ENCODE peak calls at places on chromosome 13, in five cellular contexts. K is BE2C, U is sigmoid colon, O is psoas muscle, C is lower lobe of right lung. W is an unnamed sample. For H3K4me1 and H3K36me3, the result is how much of the 10 kb centered on the place peaks cover.

GRCh38 chr13:112990783-112991182 is 21.8 kb downstream of the MCF2L start:
- DNase-seq in K (no peak), U (no peak), O (no peak), C (no peak), W (no peak)

GRCh38 chr13:46643165-46643777 is 90.3 kb downstream of the LRCH1 start:
- DNase-seq in K (no peak), U (no peak), O (no peak), C (no peak), W (no peak)

GRCh38 chr13:85386424-85386823 is 412.8 kb downstream of the SLITRK6 start:
- DNase-seq in K (peak), U (no peak), O (no peak), C (no peak), W (no peak)

GRCh38 chr13:99414048-99414995 is 87.0 kb upstream of the TM9SF2 start:
- DNase-seq in K (no peak), U (no peak), O (peak), C (no peak), W (no peak)

GRCh38 chr13:60111726-60112125 is 52.0 kb downstream of the DIAPH3 start:
- DNase-seq in K (no peak), U (no peak), O (no peak), C (no peak), W (no peak)

GRCh38 chr13:112905990-112906641 is 62.9 kb upstream of the MCF2L start:
- DNase-seq in K (no peak), U (no peak), O (no peak), C (peak), W (no peak)

GRCh38 chr13:101325423-101325822 is 90.9 kb downstream of the NALCN start:
- DNase-seq in K (no peak), U (no peak), O (no peak), C (no peak), W (no peak)

GRCh38 chr13:112792511-112792910 is 102.7 kb downstream of the ATP11A start:
- DNase-seq in K (no peak), U (no peak), O (no peak), C (no peak), W (no peak)

GRCh38 chr13:85650613-85651012 is 148.6 kb downstream of the SLITRK6 start:
- DNase-seq in K (no peak), U (no peak), O (no peak), C (no peak), W (no peak)

GRCh38 chr13:32555613-32556012 is 17.0 kb upstream of the N4BP2L2 start:
- DNase-seq in K (no peak), U (no peak), O (no peak), C (no peak), W (no peak)

GRCh38 chr13:75803982-75804381 is 167.9 kb downstream of the LMO7 start:
- DNase-seq in K (no peak), U (no peak), O (no peak), C (no peak), W (no peak)

GRCh38 chr13:105177265-105177900 is 1358.1 kb downstream of the EFNB2 start:
- DNase-seq in K (no peak), U (no peak), O (no peak), C (no peak), W (no peak)
- H3K4me1 ChIP-seq in K (under half), U (under half), O (under half), C (under half), W (under half)

DNA sequence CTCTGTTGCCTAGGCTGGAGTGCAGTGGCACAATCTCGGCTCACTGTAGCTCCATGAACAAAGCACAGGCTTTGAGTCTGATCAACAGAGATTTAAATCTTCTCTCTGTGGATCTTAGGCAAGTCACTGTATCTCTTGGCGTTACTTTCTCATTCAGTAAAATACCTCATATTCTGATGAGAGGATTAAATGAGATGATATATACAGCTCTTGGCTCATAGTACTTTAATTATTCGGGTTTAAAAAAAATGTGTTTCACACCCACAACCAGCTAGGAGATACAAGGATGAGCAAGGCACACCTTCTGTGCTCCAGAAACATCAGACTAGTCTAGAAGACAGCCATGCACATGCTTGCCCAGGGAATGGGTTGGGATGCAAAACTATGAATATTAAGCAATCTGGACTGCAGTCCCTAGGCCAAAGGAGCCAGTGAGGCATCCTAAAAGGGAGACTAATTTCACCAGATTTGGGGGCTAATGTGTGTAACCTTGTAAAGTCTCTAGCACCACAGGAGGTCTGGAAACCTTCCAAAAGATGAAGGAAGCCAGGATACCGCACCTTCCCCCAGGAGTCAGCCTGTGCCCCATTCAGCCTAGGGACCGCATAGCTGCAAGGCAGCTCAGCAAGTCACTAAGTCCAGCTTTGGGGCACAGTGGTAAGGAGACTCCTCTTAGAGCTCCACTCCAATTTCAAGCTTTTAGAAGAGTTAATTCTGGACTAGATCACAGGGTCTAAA is 2.5 kb downstream of the VPS36 start:
- DNase-seq in K (no peak), U (no peak), O (no peak), C (no peak), W (no peak)
- H3K4me3 ChIP-seq in K (no peak), U (no peak), O (peak), C (no peak), W (no peak)

DNA sequence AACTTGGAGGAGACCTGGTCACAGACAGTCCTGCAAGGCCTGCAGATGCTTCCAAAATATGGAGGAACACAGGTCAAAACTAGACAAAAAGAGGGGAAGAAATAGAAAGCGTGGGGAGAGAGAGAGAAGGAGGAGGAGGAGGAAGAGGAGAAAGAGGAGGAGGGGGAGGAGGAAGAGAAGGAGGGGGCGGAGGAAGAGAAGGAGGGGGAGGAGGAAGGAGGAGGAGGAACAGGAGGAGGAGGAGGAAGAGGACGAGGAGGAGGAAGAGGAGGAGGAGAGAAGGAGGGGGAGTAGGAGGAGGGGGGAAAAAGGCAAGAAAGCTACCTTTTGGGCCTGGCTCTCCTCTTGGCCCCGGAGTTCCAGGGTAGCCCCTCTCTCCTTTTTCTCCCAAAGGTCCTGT is 105.8 kb downstream of the COL4A1 start:
- DNase-seq in K (no peak), U (no peak), O (no peak), C (no peak), W (no peak)
- H3K36me3 ChIP-seq in K (under half), U (half or more), O (under half), C (half or more), W (under half)

DNA sequence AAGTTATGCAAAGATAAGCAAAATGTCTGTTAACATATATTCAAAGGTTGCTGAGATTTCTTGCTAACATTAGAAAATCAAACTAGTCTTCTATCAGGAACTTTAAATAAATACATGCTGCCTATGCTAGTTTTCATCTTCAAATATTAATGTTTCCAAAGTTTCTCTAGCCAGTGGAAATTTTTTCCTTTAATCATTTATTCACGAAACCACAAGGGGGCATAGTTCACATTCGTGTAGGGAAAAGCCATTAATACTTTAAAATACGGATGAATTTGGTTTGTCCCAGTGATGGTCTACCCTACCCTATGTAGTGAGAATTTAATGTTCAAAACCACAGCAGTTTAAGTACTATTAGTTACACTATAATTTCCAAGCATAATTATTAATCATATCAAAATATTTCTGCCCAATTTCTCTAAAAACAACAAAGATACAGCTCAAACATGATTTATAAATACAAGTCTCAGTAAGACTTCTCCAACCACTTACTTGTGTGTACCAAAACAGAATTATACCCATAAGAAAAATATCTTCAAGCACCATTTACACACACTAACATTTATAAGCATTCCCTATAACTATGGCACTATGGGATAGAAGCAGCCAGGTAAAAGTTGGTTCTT is 16.2 kb downstream of the NUFIP1 start:
- DNase-seq in K (no peak), U (no peak), O (no peak), C (no peak), W (peak)
- H3K4me1 ChIP-seq in K (under half), U (under half), O (under half), C (under half), W (under half)

DNA sequence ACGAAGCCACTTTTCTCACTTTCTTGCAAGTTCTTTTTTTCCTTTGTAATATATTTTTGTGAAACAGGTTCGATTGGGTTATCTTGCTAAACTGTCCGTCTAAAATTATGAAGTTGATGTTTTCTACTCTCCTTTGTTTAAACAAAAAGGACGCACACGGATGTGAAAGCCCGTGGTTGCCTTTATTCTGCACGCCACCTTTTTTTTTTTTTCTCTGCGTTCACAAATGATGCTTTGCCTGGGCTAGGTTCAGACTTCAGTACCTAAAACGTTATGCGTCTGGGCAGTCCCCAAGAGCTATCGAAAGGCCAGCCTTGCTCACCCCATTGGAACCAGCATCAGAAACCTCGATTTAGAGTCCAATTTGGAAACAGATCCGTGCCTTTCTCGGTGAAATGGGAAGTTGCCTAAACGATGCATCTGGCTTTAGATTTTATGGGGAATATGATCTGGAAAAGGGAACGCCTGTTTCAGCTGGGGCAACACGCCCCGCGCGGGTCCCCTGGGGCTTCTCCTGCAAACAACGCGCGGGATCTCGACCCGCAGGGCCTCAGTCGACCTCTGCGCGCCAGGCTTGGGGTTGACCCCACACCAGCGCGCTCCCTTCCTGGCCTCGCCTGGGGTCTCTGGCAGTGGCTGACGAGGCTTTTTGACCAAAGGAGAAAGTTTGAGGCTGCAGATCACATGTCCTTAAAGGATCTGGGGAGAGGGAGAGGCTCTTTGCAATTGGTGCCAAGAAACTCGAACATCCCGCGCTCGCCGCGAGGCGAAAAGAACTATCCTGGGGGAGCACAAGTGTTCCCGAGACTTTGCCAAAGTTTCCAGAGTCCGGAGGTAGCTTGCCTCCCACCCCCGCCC is 114.0 kb downstream of the KCNRG start:
- DNase-seq in K (no peak), U (no peak), O (peak), C (no peak), W (peak)
- H3K4me3 ChIP-seq in K (peak), U (peak), O (peak), C (peak), W (peak)

GRCh38 chr13:27083183-27083582 is 88.4 kb downstream of the USP12 start:
- DNase-seq in K (no peak), U (no peak), O (no peak), C (no peak), W (no peak)
- H3K36me3 ChIP-seq in K (under half), U (under half), O (under half), C (under half), W (under half)

DNA sequence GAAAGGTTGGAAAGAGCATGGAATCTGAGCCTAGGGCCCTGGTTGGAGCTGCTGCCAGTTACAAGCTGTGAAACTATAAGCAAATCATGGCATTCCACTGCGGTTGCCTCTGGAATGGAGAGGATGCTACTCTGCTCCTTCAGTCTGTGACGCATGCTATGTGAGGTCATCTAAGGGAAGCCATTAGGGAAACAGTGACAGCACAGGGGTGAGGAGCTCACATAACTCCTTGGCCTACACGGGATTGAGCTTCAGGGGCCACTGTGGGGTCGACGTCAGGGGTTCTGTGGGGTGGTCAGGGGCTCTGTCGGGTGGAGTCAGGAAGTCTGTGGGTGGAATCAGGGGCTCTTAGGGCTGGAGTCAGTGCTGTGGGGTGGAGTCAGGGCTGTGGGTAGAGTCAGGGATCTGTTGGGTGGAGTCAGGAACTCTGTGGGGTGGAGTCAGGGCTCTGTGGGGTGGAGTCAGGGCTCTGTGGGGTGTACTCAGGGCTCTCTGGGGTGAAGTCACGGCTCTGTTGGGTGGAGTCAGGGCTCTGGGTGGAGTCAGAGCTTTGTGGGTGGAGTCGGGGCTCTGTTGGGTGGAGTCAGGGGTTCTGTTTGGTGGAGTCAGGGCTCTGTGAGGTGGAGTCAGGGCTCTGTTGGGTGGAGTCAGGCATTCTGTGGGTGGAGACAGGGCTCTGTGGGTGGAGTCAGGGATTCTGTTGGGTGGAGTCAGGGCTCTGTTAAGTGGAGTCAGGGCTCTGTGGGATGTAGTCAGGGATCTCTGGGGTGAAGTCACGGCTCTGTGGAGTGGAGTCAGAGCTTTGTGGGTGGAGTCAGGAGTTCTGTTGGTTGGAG is 35.8 kb upstream of the MEDAG start:
- DNase-seq in K (peak), U (peak), O (peak), C (no peak), W (no peak)
- H3K4me1 ChIP-seq in K (under half), U (under half), O (under half), C (under half), W (under half)